ENCODE peak calls at places on chromosome 13, in seven cellular contexts. U is ACHN; T is NCI-H187 treated with DMSO at 0.1 percent for 48 hours; A is GM12878; W is central memory CD4-positive, alpha-beta T cell; L is tibial artery; Z is HuH-7.5. E is an unnamed sample.

GRCh38 chr13:66879971-66880370 is 350.2 kb downstream of the PCDH9 start:
- DNase-seq in A (no peak), T (no peak), Z (no peak), L (no peak), U (no peak), W (no peak), E (no peak)

GRCh38 chr13:93174260-93174659 is 52.3 kb upstream of the GPC6 start:
- DNase-seq in Z (no peak), U (no peak), L (no peak), W (no peak), T (no peak), A (no peak), E (no peak)

GRCh38 chr13:19681517-19681916 is 48.1 kb downstream of the MPHOSPH8 start:
- DNase-seq in U (no peak), L (no peak), W (no peak), A (no peak), T (no peak), Z (no peak), E (peak)

GRCh38 chr13:112270951-112271350 is 105.2 kb upstream of the SPACA7 start:
- DNase-seq in L (no peak), T (no peak), A (no peak), Z (no peak), W (no peak), U (no peak), E (no peak)

GRCh38 chr13:110637275-110637674 is 21.9 kb downstream of the NAXD start:
- DNase-seq in T (no peak), L (no peak), W (no peak), A (no peak), U (no peak), Z (no peak), E (no peak)

GRCh38 chr13:77492982-77493381 is 42.5 kb upstream of the SCEL start:
- DNase-seq in W (no peak), Z (no peak), A (no peak), U (peak), T (no peak), L (no peak), E (peak)

GRCh38 chr13:71618154-71618553 is 248.8 kb downstream of the DACH1 start:
- DNase-seq in U (no peak), W (no peak), A (no peak), Z (no peak), L (no peak), T (no peak), E (no peak)

GRCh38 chr13:111281751-111282311 is 38.6 kb upstream of the TEX29 start:
- DNase-seq in A (no peak), T (no peak), Z (no peak), W (no peak), L (no peak), U (no peak), E (no peak)

GRCh38 chr13:80499536-80500280 is 158.8 kb upstream of the SPRY2 start:
- DNase-seq in Z (no peak), A (no peak), U (no peak), T (no peak), W (no peak), L (no peak), E (no peak)

GRCh38 chr13:83024955-83025594 is 857.2 kb downstream of the SLITRK1 start:
- DNase-seq in Z (no peak), A (no peak), U (no peak), T (no peak), L (no peak), W (no peak), E (no peak)

GRCh38 chr13:36530050-36530789 is 97.9 kb downstream of the CCNA1 start:
- DNase-seq in W (no peak), T (no peak), U (peak), Z (no peak), L (no peak), A (no peak), E (no peak)

GRCh38 chr13:47087841-47088240 is 191.0 kb upstream of the HTR2A start:
- DNase-seq in L (no peak), Z (no peak), U (no peak), T (no peak), A (no peak), W (no peak), E (no peak)

GRCh38 chr13:110520431-110521295 is 40.9 kb downstream of the RAB20 start:
- DNase-seq in L (peak), T (no peak), W (no peak), A (no peak), Z (no peak), U (no peak), E (no peak)

GRCh38 chr13:113666951-113667701 is at the start of gene GRK1:
- DNase-seq in U (no peak), Z (no peak), A (no peak), W (no peak), L (peak), T (no peak), E (no peak)

GRCh38 chr13:20404488-20405222 is 121.0 kb downstream of the CRYL1 start:
- DNase-seq in W (no peak), U (no peak), A (no peak), L (no peak), T (no peak), Z (no peak), E (no peak)

GRCh38 chr13:44132710-44133109 is 240.9 kb upstream of the SERP2 start:
- DNase-seq in A (no peak), L (peak), W (no peak), Z (no peak), T (no peak), U (peak), E (no peak)

GRCh38 chr13:52882803-52883202 is 34.4 kb upstream of the PCDH8 start:
- DNase-seq in A (no peak), W (no peak), U (no peak), Z (no peak), T (no peak), L (no peak), E (no peak)

GRCh38 chr13:26992951-26993490 is 178.6 kb downstream of the USP12 start:
- DNase-seq in A (no peak), W (no peak), L (no peak), T (no peak), Z (no peak), U (no peak), E (no peak)

GRCh38 chr13:80251403-80251802 is 89.5 kb downstream of the SPRY2 start:
- DNase-seq in L (no peak), A (no peak), W (no peak), U (no peak), T (no peak), Z (no peak), E (no peak)

GRCh38 chr13:66635526-66635925 is 594.6 kb downstream of the PCDH9 start:
- DNase-seq in A (no peak), L (no peak), T (no peak), Z (no peak), W (no peak), U (peak), E (no peak)

GRCh38 chr13:39894586-39894985 is 239.1 kb downstream of the COG6 start:
- DNase-seq in L (no peak), Z (no peak), A (no peak), T (no peak), W (no peak), U (no peak), E (no peak)

GRCh38 chr13:114128624-114129522 is 3.5 kb downstream of the RASA3 start:
- DNase-seq in U (peak), A (peak), W (peak), T (no peak), Z (no peak), L (peak), E (peak)

GRCh38 chr13:26679945-26680516 is 80.6 kb downstream of the GPR12 start:
- DNase-seq in A (no peak), U (no peak), Z (no peak), T (no peak), W (no peak), L (no peak), E (no peak)

GRCh38 chr13:32821149-32821688 is 195.0 kb upstream of the KL start:
- DNase-seq in A (no peak), W (no peak), U (no peak), L (no peak), T (no peak), Z (no peak), E (no peak)

GRCh38 chr13:80341098-80341701 is at the start of gene SPRY2:
- DNase-seq in U (peak), T (no peak), W (no peak), L (peak), A (no peak), Z (peak), E (peak)

GRCh38 chr13:111411186-111411858 is 90.9 kb downstream of the TEX29 start:
- DNase-seq in Z (no peak), T (no peak), W (no peak), U (no peak), L (no peak), A (no peak), E (no peak)

GRCh38 chr13:24127116-24127631 is 33.3 kb upstream of the SPATA13 start:
- DNase-seq in U (no peak), L (no peak), Z (peak), W (no peak), T (no peak), A (peak), E (no peak)

GRCh38 chr13:41313117-41313516 is 2.0 kb downstream of the NAA16 start:
- DNase-seq in W (no peak), Z (no peak), T (no peak), A (no peak), U (no peak), L (no peak), E (no peak)

GRCh38 chr13:99558570-99559180 is 57.4 kb downstream of the TM9SF2 start:
- DNase-seq in L (no peak), A (no peak), T (no peak), W (no peak), Z (no peak), U (no peak), E (no peak)

GRCh38 chr13:47004552-47004951 is 107.7 kb upstream of the HTR2A start:
- DNase-seq in A (no peak), U (no peak), W (no peak), Z (no peak), T (no peak), L (no peak), E (no peak)

GRCh38 chr13:96900992-96901391 is 93.3 kb downstream of the OXGR1 start:
- DNase-seq in W (no peak), L (no peak), T (no peak), U (no peak), A (no peak), Z (no peak), E (no peak)

GRCh38 chr13:95388420-95389079 is 87.3 kb upstream of the ABCC4 start:
- DNase-seq in W (no peak), Z (no peak), U (no peak), T (no peak), A (no peak), L (no peak), E (no peak)

GRCh38 chr13:110306340-110306959 is 507 bp downstream of the COL4A1 start:
- DNase-seq in U (no peak), L (no peak), Z (no peak), T (no peak), W (no peak), A (no peak), E (no peak)

GRCh38 chr13:49206641-49207040 is 13.5 kb upstream of the MLNR start:
- DNase-seq in Z (no peak), T (no peak), A (no peak), U (no peak), L (no peak), W (no peak), E (no peak)

GRCh38 chr13:25771208-25771607 is 280.6 kb downstream of the SHISA2 start:
- DNase-seq in U (no peak), W (no peak), L (no peak), A (no peak), Z (no peak), T (no peak), E (no peak)

GRCh38 chr13:72853000-72853399 is 71.1 kb downstream of the PIBF1 start:
- DNase-seq in L (no peak), Z (no peak), A (no peak), T (no peak), U (no peak), W (no peak), E (no peak)

GRCh38 chr13:21330126-21330861 is 128.8 kb downstream of the ZDHHC20 start:
- DNase-seq in W (no peak), T (no peak), U (no peak), L (no peak), A (peak), Z (no peak), E (no peak)

E was measured in Jurkat, Clone E6-1.